ENCODE peak calls at places on chromosomes 16 and 17, in nine cellular contexts. One of them, this sample, is unnamed.

GRCh38 chr17:73801455-73802100 is 157.3 kb upstream of the SDK2 start:
- DNase-seq in kidney: no peak
- DNase-seq in dorsolateral prefrontal cortex: no peak
- DNase-seq in sigmoid colon: no peak
- DNase-seq in ascending aorta: peak
- DNase-seq in MM.1S: no peak
- DNase-seq in HCT116: no peak
- DNase-seq in cardiac muscle cell: no peak
- DNase-seq in naive thymus-derived CD4-positive, alpha-beta T cell: no peak
- DNase-seq in this sample: no peak

GRCh38 chr17:11608396-11608795 is 10.1 kb downstream of the DNAH9 start:
- DNase-seq in ascending aorta: no peak
- DNase-seq in naive thymus-derived CD4-positive, alpha-beta T cell: no peak
- DNase-seq in MM.1S: no peak
- DNase-seq in cardiac muscle cell: peak
- DNase-seq in HCT116: no peak
- DNase-seq in sigmoid colon: peak
- DNase-seq in dorsolateral prefrontal cortex: no peak
- DNase-seq in kidney: no peak
- DNase-seq in this sample: no peak

GRCh38 chr16:16915771-16916170 is 536.8 kb downstream of the NPIPA7 start:
- DNase-seq in HCT116: no peak
- DNase-seq in MM.1S: no peak
- DNase-seq in cardiac muscle cell: no peak
- DNase-seq in ascending aorta: no peak
- DNase-seq in sigmoid colon: no peak
- DNase-seq in kidney: no peak
- DNase-seq in dorsolateral prefrontal cortex: no peak
- DNase-seq in naive thymus-derived CD4-positive, alpha-beta T cell: no peak
- DNase-seq in this sample: no peak

GRCh38 chr16:53817812-53818211 is 113.9 kb downstream of the FTO start:
- DNase-seq in MM.1S: no peak
- DNase-seq in sigmoid colon: no peak
- DNase-seq in ascending aorta: no peak
- DNase-seq in cardiac muscle cell: no peak
- DNase-seq in dorsolateral prefrontal cortex: no peak
- DNase-seq in naive thymus-derived CD4-positive, alpha-beta T cell: no peak
- DNase-seq in kidney: no peak
- DNase-seq in HCT116: no peak
- DNase-seq in this sample: no peak

GRCh38 chr16:70662991-70663523 is 16.7 kb downstream of the IL34 start:
- DNase-seq in MM.1S: no peak
- DNase-seq in sigmoid colon: peak
- DNase-seq in cardiac muscle cell: no peak
- DNase-seq in naive thymus-derived CD4-positive, alpha-beta T cell: no peak
- DNase-seq in dorsolateral prefrontal cortex: no peak
- DNase-seq in HCT116: no peak
- DNase-seq in kidney: peak
- DNase-seq in ascending aorta: peak
- DNase-seq in this sample: no peak

GRCh38 chr16:83344014-83344413 is 463.8 kb upstream of the HSBP1 start:
- DNase-seq in ascending aorta: no peak
- DNase-seq in cardiac muscle cell: no peak
- DNase-seq in kidney: no peak
- DNase-seq in HCT116: no peak
- DNase-seq in naive thymus-derived CD4-positive, alpha-beta T cell: no peak
- DNase-seq in dorsolateral prefrontal cortex: no peak
- DNase-seq in sigmoid colon: no peak
- DNase-seq in MM.1S: no peak
- DNase-seq in this sample: no peak

GRCh38 chr17:62792122-62792800 is 15.9 kb downstream of the MARCHF10 start:
- DNase-seq in naive thymus-derived CD4-positive, alpha-beta T cell: no peak
- DNase-seq in sigmoid colon: no peak
- DNase-seq in ascending aorta: peak
- DNase-seq in MM.1S: no peak
- DNase-seq in HCT116: peak
- DNase-seq in cardiac muscle cell: no peak
- DNase-seq in dorsolateral prefrontal cortex: no peak
- DNase-seq in kidney: no peak
- DNase-seq in this sample: no peak

GRCh38 chr17:29086628-29087332 is 43.8 kb downstream of the PIPOX start:
- DNase-seq in dorsolateral prefrontal cortex: no peak
- DNase-seq in naive thymus-derived CD4-positive, alpha-beta T cell: no peak
- DNase-seq in kidney: no peak
- DNase-seq in sigmoid colon: no peak
- DNase-seq in ascending aorta: no peak
- DNase-seq in MM.1S: no peak
- DNase-seq in HCT116: no peak
- DNase-seq in cardiac muscle cell: no peak
- DNase-seq in this sample: no peak

GRCh38 chr16:87303962-87304521 is 13.2 kb downstream of the C16orf95 start:
- DNase-seq in sigmoid colon: no peak
- DNase-seq in ascending aorta: no peak
- DNase-seq in HCT116: no peak
- DNase-seq in naive thymus-derived CD4-positive, alpha-beta T cell: no peak
- DNase-seq in MM.1S: no peak
- DNase-seq in cardiac muscle cell: no peak
- DNase-seq in dorsolateral prefrontal cortex: no peak
- DNase-seq in kidney: peak
- DNase-seq in this sample: no peak

GRCh38 chr17:11094377-11094776 is 146.6 kb upstream of the SHISA6 start:
- DNase-seq in MM.1S: no peak
- DNase-seq in kidney: no peak
- DNase-seq in cardiac muscle cell: no peak
- DNase-seq in sigmoid colon: no peak
- DNase-seq in HCT116: no peak
- DNase-seq in naive thymus-derived CD4-positive, alpha-beta T cell: no peak
- DNase-seq in dorsolateral prefrontal cortex: peak
- DNase-seq in ascending aorta: no peak
- DNase-seq in this sample: no peak

DNA sequence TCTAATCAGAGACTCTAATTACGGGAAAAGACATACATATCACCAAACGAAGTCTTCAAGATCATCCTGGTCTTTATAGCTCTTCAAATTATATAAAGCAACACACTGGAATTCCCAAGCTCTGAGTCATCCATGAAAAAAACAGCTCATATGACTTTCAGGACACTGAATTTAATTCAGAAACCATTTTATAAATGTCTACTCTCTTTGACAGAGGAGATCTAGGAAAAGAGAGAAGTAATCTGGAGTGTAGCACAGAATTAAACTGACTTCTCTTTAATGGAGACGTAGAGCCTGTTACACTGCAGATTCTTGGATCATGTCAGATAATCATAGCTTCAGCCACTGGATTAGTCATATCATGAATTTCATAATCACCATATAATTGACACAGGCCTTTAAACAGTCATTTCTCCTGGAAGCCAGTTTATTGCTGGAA is 86.8 kb upstream of the WSB1 start:
- DNase-seq in ascending aorta: no peak
- DNase-seq in sigmoid colon: no peak
- DNase-seq in cardiac muscle cell: no peak
- DNase-seq in MM.1S: no peak
- DNase-seq in kidney: no peak
- DNase-seq in dorsolateral prefrontal cortex: no peak
- DNase-seq in HCT116: peak
- DNase-seq in naive thymus-derived CD4-positive, alpha-beta T cell: no peak
- DNase-seq in this sample: no peak
- H3K27ac ChIP-seq in ascending aorta: no peak
- H3K27ac ChIP-seq in sigmoid colon: no peak
- H3K27ac ChIP-seq in cardiac muscle cell: no peak
- H3K27ac ChIP-seq in MM.1S: no peak
- H3K27ac ChIP-seq in kidney: no peak
- H3K27ac ChIP-seq in dorsolateral prefrontal cortex: no peak
- H3K27ac ChIP-seq in HCT116: no peak
- H3K27ac ChIP-seq in naive thymus-derived CD4-positive, alpha-beta T cell: no peak
- H3K27ac ChIP-seq in this sample: no peak

GRCh38 chr17:31741371-31741770 is 117.7 kb downstream of the COPRS start:
- DNase-seq in MM.1S: no peak
- DNase-seq in naive thymus-derived CD4-positive, alpha-beta T cell: no peak
- DNase-seq in ascending aorta: no peak
- DNase-seq in sigmoid colon: no peak
- DNase-seq in dorsolateral prefrontal cortex: no peak
- DNase-seq in cardiac muscle cell: no peak
- DNase-seq in HCT116: no peak
- DNase-seq in kidney: no peak
- DNase-seq in this sample: no peak

GRCh38 chr17:31746884-31747495 is 112.1 kb downstream of the COPRS start:
- DNase-seq in dorsolateral prefrontal cortex: no peak
- DNase-seq in ascending aorta: no peak
- DNase-seq in cardiac muscle cell: no peak
- DNase-seq in HCT116: no peak
- DNase-seq in sigmoid colon: no peak
- DNase-seq in naive thymus-derived CD4-positive, alpha-beta T cell: no peak
- DNase-seq in MM.1S: no peak
- DNase-seq in kidney: no peak
- DNase-seq in this sample: no peak

GRCh38 chr17:31743767-31744166 is 115.3 kb downstream of the COPRS start:
- DNase-seq in HCT116: no peak
- DNase-seq in naive thymus-derived CD4-positive, alpha-beta T cell: no peak
- DNase-seq in MM.1S: no peak
- DNase-seq in kidney: no peak
- DNase-seq in dorsolateral prefrontal cortex: no peak
- DNase-seq in sigmoid colon: no peak
- DNase-seq in cardiac muscle cell: peak
- DNase-seq in ascending aorta: no peak
- DNase-seq in this sample: no peak

GRCh38 chr17:31745964-31746650 is 112.9 kb downstream of the COPRS start:
- DNase-seq in sigmoid colon: no peak
- DNase-seq in HCT116: no peak
- DNase-seq in dorsolateral prefrontal cortex: no peak
- DNase-seq in cardiac muscle cell: no peak
- DNase-seq in ascending aorta: no peak
- DNase-seq in kidney: no peak
- DNase-seq in naive thymus-derived CD4-positive, alpha-beta T cell: no peak
- DNase-seq in MM.1S: no peak
- DNase-seq in this sample: no peak

DNA sequence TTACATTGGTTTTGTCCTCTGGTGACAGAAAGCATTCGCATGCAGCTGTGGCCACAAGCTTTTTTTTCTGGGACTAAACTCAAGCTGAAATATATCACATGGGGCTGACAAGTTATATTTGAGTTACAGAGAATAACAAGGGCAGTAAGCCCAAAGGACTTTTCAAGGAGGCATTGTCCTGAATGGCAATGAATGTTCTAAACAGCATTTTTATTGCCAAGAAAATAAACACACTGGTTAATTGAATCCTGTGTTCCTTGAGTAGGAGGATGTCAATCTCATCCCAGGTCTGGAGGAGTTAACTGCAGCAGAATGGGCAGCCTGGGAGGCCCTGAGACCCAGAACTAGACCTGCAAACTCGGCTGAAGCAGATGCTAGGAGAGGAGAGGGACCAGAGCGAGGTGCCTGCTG is 114.5 kb downstream of the COPRS start:
- DNase-seq in naive thymus-derived CD4-positive, alpha-beta T cell: no peak
- DNase-seq in kidney: no peak
- DNase-seq in cardiac muscle cell: no peak
- DNase-seq in MM.1S: no peak
- DNase-seq in HCT116: no peak
- DNase-seq in ascending aorta: no peak
- DNase-seq in dorsolateral prefrontal cortex: no peak
- DNase-seq in sigmoid colon: no peak
- DNase-seq in this sample: no peak
- H3K4me3 ChIP-seq in naive thymus-derived CD4-positive, alpha-beta T cell: no peak
- H3K4me3 ChIP-seq in kidney: no peak
- H3K4me3 ChIP-seq in cardiac muscle cell: no peak
- H3K4me3 ChIP-seq in MM.1S: no peak
- H3K4me3 ChIP-seq in HCT116: no peak
- H3K4me3 ChIP-seq in ascending aorta: no peak
- H3K4me3 ChIP-seq in dorsolateral prefrontal cortex: no peak
- H3K4me3 ChIP-seq in sigmoid colon: no peak
- H3K4me3 ChIP-seq in this sample: no peak

DNA sequence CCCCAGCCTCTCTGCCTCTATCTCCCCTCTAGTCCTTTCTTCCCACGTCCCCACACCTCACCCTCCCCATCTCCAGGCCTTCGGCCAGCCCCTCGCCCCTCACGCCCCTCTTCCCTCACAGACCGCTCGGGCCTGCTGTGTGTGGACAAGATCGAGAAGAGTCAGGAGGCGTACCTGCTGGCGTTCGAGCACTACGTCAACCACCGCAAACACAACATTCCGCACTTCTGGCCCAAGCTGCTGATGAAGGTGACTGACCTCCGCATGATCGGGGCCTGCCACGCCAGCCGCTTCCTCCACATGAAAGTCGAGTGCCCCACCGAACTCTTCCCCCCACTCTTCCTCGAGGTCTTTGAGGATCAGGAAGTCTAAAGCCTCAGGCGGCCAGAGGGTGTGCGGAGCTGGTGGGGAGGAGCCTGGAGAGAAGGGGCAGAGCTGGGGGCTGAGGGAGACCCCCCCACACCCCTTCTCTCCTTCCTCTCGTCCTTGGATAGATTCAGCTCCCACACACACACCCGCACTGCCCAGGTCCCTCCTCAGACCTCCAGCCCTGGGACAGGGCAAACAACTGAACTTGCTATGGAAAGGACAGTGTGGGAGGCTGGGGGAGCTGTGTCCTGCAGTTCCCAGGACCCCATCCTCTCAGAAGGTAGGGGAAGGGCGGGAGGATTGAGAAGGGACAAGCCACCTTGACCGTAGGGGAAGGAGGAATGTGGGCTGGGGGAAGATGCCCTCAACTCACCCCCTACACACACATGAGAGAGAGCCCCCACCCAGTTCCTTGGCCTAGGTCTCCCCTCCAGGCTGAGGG is 11.1 kb downstream of the NR1D1 start:
- DNase-seq in sigmoid colon: no peak
- DNase-seq in kidney: no peak
- DNase-seq in dorsolateral prefrontal cortex: no peak
- DNase-seq in MM.1S: no peak
- DNase-seq in naive thymus-derived CD4-positive, alpha-beta T cell: no peak
- DNase-seq in cardiac muscle cell: no peak
- DNase-seq in HCT116: no peak
- DNase-seq in ascending aorta: no peak
- DNase-seq in this sample: no peak
- H3K27ac ChIP-seq in sigmoid colon: peak
- H3K27ac ChIP-seq in kidney: peak
- H3K27ac ChIP-seq in dorsolateral prefrontal cortex: peak
- H3K27ac ChIP-seq in MM.1S: no peak
- H3K27ac ChIP-seq in naive thymus-derived CD4-positive, alpha-beta T cell: no peak
- H3K27ac ChIP-seq in cardiac muscle cell: no peak
- H3K27ac ChIP-seq in HCT116: no peak
- H3K27ac ChIP-seq in ascending aorta: peak
- H3K27ac ChIP-seq in this sample: no peak

DNA sequence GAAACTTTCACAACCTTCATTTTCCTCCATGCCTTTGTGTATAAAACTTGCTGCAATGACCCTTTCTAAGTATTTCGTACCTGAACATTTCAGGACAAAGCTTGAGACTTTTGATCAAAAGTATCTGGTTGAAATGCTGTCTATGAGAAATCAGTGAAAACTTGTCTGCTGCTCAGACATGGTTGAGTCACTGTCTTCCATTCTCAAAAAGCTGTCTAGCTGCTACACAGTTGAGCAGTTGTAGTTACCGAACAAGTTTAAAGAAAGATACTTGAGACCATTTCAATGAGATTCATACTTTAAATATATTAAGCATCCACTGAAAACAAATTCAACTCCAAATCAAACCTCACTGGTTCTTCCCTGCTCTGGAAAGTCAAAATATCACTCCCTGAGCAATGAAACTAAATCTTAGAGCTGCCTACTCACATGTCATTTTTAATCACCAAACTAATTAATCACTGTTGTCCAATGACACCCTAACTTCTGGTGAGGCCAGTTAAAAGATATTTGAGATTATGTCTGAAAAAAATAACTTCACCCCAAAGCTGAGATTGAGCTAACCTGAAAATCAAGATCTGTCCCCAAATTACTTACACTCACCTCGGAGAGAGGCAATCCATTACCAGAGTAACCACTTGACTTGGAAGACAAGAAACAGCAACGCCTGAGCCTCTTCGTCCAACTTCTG is 503 bp downstream of the TMEM100 start:
- DNase-seq in dorsolateral prefrontal cortex: no peak
- DNase-seq in kidney: no peak
- DNase-seq in cardiac muscle cell: peak
- DNase-seq in HCT116: no peak
- DNase-seq in naive thymus-derived CD4-positive, alpha-beta T cell: no peak
- DNase-seq in ascending aorta: no peak
- DNase-seq in sigmoid colon: no peak
- DNase-seq in MM.1S: no peak
- DNase-seq in this sample: no peak
- H3K4me3 ChIP-seq in dorsolateral prefrontal cortex: peak
- H3K4me3 ChIP-seq in kidney: peak
- H3K4me3 ChIP-seq in cardiac muscle cell: no peak
- H3K4me3 ChIP-seq in HCT116: no peak
- H3K4me3 ChIP-seq in naive thymus-derived CD4-positive, alpha-beta T cell: no peak
- H3K4me3 ChIP-seq in ascending aorta: no peak
- H3K4me3 ChIP-seq in sigmoid colon: peak
- H3K4me3 ChIP-seq in MM.1S: no peak
- H3K4me3 ChIP-seq in this sample: no peak